ENCODE peak calls at places on chromosome 15, in six cellular contexts. One of them, this sample, is unnamed.

GRCh38 chr15:49620174-49620573 is 444 bp downstream of the FAM227B start:
- DNase-seq in ovary: no peak
- DNase-seq in Peyer's patch: no peak
- DNase-seq in lower lobe of right lung: no peak
- DNase-seq in tibial nerve: no peak
- DNase-seq in left ventricle myocardium inferior: no peak
- DNase-seq in this sample: no peak

GRCh38 chr15:43325039-43325438 is 5.3 kb downstream of the LCMT2 start:
- DNase-seq in left ventricle myocardium inferior: no peak
- DNase-seq in lower lobe of right lung: no peak
- DNase-seq in ovary: no peak
- DNase-seq in Peyer's patch: no peak
- DNase-seq in tibial nerve: no peak
- DNase-seq in this sample: no peak

GRCh38 chr15:96409231-96410138 is 79.0 kb downstream of the NR2F2 start:
- DNase-seq in Peyer's patch: no peak
- DNase-seq in ovary: no peak
- DNase-seq in left ventricle myocardium inferior: no peak
- DNase-seq in lower lobe of right lung: no peak
- DNase-seq in tibial nerve: no peak
- DNase-seq in this sample: no peak

GRCh38 chr15:91853501-91853967 is at the start of gene SLCO3A1:
- DNase-seq in left ventricle myocardium inferior: peak; percentile 86
- DNase-seq in lower lobe of right lung: peak; percentile 90
- DNase-seq in tibial nerve: peak; percentile 47
- DNase-seq in ovary: peak; percentile 79
- DNase-seq in Peyer's patch: peak; percentile 74
- DNase-seq in this sample: no peak

GRCh38 chr15:49421991-49422390 is 1.1 kb upstream of the FGF7 start:
- DNase-seq in lower lobe of right lung: peak; percentile 64
- DNase-seq in tibial nerve: peak; percentile 82
- DNase-seq in ovary: peak; percentile 73
- DNase-seq in left ventricle myocardium inferior: peak; percentile 30
- DNase-seq in Peyer's patch: peak; percentile 53
- DNase-seq in this sample: no peak

GRCh38 chr15:31369716-31370115 is 43.1 kb downstream of the KLF13 start:
- DNase-seq in ovary: no peak
- DNase-seq in lower lobe of right lung: no peak
- DNase-seq in tibial nerve: no peak
- DNase-seq in Peyer's patch: no peak
- DNase-seq in left ventricle myocardium inferior: no peak
- DNase-seq in this sample: no peak

GRCh38 chr15:84595660-84596059 is 5.1 kb upstream of the ZSCAN2 start:
- DNase-seq in Peyer's patch: no peak
- DNase-seq in ovary: no peak
- DNase-seq in lower lobe of right lung: peak; percentile 71
- DNase-seq in left ventricle myocardium inferior: no peak
- DNase-seq in tibial nerve: no peak
- DNase-seq in this sample: no peak

GRCh38 chr15:73982251-73982962 is 9.7 kb downstream of the STOML1 start:
- DNase-seq in tibial nerve: peak; percentile 72
- DNase-seq in left ventricle myocardium inferior: peak; percentile 90
- DNase-seq in ovary: peak; percentile 86
- DNase-seq in Peyer's patch: no peak
- DNase-seq in lower lobe of right lung: peak; percentile 87
- DNase-seq in this sample: no peak

GRCh38 chr15:57373882-57374276 is 2.4 kb upstream of the CGNL1 start:
- DNase-seq in Peyer's patch: no peak
- DNase-seq in lower lobe of right lung: no peak
- DNase-seq in ovary: no peak
- DNase-seq in tibial nerve: no peak
- DNase-seq in left ventricle myocardium inferior: no peak
- DNase-seq in this sample: no peak

GRCh38 chr15:91912336-91912735 is 58.8 kb downstream of the SLCO3A1 start:
- DNase-seq in Peyer's patch: no peak
- DNase-seq in tibial nerve: no peak
- DNase-seq in ovary: no peak
- DNase-seq in lower lobe of right lung: no peak
- DNase-seq in left ventricle myocardium inferior: no peak
- DNase-seq in this sample: no peak

GRCh38 chr15:66027268-66027806 is 158.0 kb downstream of the RAB11A start:
- DNase-seq in ovary: no peak
- DNase-seq in tibial nerve: no peak
- DNase-seq in Peyer's patch: no peak
- DNase-seq in left ventricle myocardium inferior: no peak
- DNase-seq in lower lobe of right lung: no peak
- DNase-seq in this sample: no peak

GRCh38 chr15:65541231-65541630 is 11.0 kb downstream of the HACD3 start:
- DNase-seq in Peyer's patch: no peak
- DNase-seq in tibial nerve: no peak
- DNase-seq in ovary: no peak
- DNase-seq in left ventricle myocardium inferior: no peak
- DNase-seq in lower lobe of right lung: no peak
- DNase-seq in this sample: no peak

GRCh38 chr15:81270781-81271491 is 53.0 kb downstream of the STARD5 start:
- DNase-seq in ovary: no peak
- DNase-seq in lower lobe of right lung: no peak
- DNase-seq in Peyer's patch: no peak
- DNase-seq in left ventricle myocardium inferior: no peak
- DNase-seq in tibial nerve: no peak
- DNase-seq in this sample: no peak

GRCh38 chr15:89746386-89746974 is 4.6 kb downstream of the MESP1 start:
- DNase-seq in Peyer's patch: no peak
- DNase-seq in ovary: no peak
- DNase-seq in lower lobe of right lung: no peak
- DNase-seq in left ventricle myocardium inferior: no peak
- DNase-seq in tibial nerve: no peak
- DNase-seq in this sample: no peak

GRCh38 chr15:44035781-44036699 is 159.0 kb downstream of the FRMD5 start:
- DNase-seq in Peyer's patch: no peak
- DNase-seq in left ventricle myocardium inferior: no peak
- DNase-seq in tibial nerve: no peak
- DNase-seq in ovary: no peak
- DNase-seq in lower lobe of right lung: no peak
- DNase-seq in this sample: no peak

GRCh38 chr15:79916424-79916823 is 19.6 kb upstream of the MTHFS start:
- DNase-seq in Peyer's patch: no peak
- DNase-seq in ovary: no peak
- DNase-seq in tibial nerve: no peak
- DNase-seq in lower lobe of right lung: no peak
- DNase-seq in left ventricle myocardium inferior: no peak
- DNase-seq in this sample: no peak
- H3K9me3 ChIP-seq in Peyer's patch: no peaks in the 10 kb centered on the region
- H3K9me3 ChIP-seq in ovary: no peaks in the 10 kb centered on the region
- H3K9me3 ChIP-seq in tibial nerve: peaks cover 54% of the 10 kb centered on the region
- H3K9me3 ChIP-seq in lower lobe of right lung: peaks cover 86% of the 10 kb centered on the region
- H3K9me3 ChIP-seq in left ventricle myocardium inferior: peaks cover 86% of the 10 kb centered on the region
- H3K9me3 ChIP-seq in this sample: peaks cover 95% of the 10 kb centered on the region

DNA sequence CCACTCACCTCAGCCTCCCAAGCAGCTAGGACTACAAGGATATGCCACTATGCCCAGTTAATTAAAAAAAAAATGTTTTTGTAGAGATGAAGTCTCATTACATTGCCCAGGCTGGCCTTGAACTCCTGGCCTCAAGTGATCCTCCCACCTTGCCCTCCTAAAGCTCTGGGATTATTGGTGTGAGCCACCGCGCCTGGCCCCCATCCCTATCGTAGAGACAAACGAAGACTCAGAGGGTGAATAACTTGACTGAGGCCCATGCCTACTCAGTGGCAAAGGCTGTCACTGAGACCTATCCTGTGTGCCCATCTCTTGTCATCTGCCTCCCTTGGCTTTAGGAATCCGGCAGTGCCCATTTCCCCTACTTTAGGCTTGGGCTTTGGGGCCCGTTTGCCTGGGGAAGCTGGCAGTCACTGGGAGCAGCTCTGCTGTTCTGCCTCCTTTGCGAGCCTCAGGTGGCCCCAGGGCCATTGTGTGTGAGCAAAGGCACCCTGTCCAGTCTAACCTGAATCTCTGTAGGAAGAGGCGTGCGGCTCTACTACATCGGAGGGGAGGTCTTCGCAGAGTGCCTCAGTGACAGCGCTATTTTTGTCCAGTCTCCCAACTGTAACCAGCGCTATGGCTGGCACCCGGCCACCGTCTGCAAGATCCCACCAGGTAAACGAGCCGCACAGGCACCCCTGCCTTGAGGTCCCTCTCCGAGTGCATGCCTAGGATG is 70.1 kb downstream of the AAGAB start:
- DNase-seq in lower lobe of right lung: no peak
- DNase-seq in tibial nerve: no peak
- DNase-seq in left ventricle myocardium inferior: no peak
- DNase-seq in Peyer's patch: peak; percentile 39
- DNase-seq in ovary: no peak
- DNase-seq in this sample: no peak
- TF ChIP-seq CTCF in lower lobe of right lung: no peak
- TF ChIP-seq CTCF in tibial nerve: no peak
- TF ChIP-seq CTCF in left ventricle myocardium inferior: no peak
- TF ChIP-seq CTCF in Peyer's patch: no peak
- TF ChIP-seq CTCF in ovary: no peak
- TF ChIP-seq CTCF in this sample: no peak

GRCh38 chr15:25179673-25180511 is 225.1 kb downstream of the SNRPN start:
- DNase-seq in Peyer's patch: peak; percentile 19
- DNase-seq in lower lobe of right lung: peak; percentile 24
- DNase-seq in ovary: peak; percentile 7
- DNase-seq in tibial nerve: no peak
- DNase-seq in left ventricle myocardium inferior: peak; percentile 9
- DNase-seq in this sample: no peak
- H3K9me3 ChIP-seq in Peyer's patch: no peaks in the 10 kb centered on the region
- H3K9me3 ChIP-seq in lower lobe of right lung: peaks cover 27% of the 10 kb centered on the region
- H3K9me3 ChIP-seq in ovary: no peaks in the 10 kb centered on the region
- H3K9me3 ChIP-seq in tibial nerve: peaks cover 6% of the 10 kb centered on the region
- H3K9me3 ChIP-seq in left ventricle myocardium inferior: peaks cover 66% of the 10 kb centered on the region
- H3K9me3 ChIP-seq in this sample: peaks cover 100% of the 10 kb centered on the region

GRCh38 chr15:69593488-69593887 is 140.9 kb downstream of the RPLP1 start:
- DNase-seq in lower lobe of right lung: no peak
- DNase-seq in ovary: no peak
- DNase-seq in tibial nerve: no peak
- DNase-seq in left ventricle myocardium inferior: no peak
- DNase-seq in Peyer's patch: no peak
- DNase-seq in this sample: no peak

GRCh38 chr15:69591905-69592508 is 139.4 kb downstream of the RPLP1 start:
- DNase-seq in Peyer's patch: no peak
- DNase-seq in left ventricle myocardium inferior: no peak
- DNase-seq in tibial nerve: no peak
- DNase-seq in lower lobe of right lung: no peak
- DNase-seq in ovary: no peak
- DNase-seq in this sample: no peak

GRCh38 chr15:69593981-69594966 is 141.7 kb downstream of the RPLP1 start:
- DNase-seq in ovary: peak; percentile 65
- DNase-seq in left ventricle myocardium inferior: peak; percentile 40
- DNase-seq in Peyer's patch: peak; percentile 87
- DNase-seq in tibial nerve: peak; percentile 47
- DNase-seq in lower lobe of right lung: peak; percentile 93
- DNase-seq in this sample: no peak

GRCh38 chr15:69590932-69591524 is 138.4 kb downstream of the RPLP1 start:
- DNase-seq in ovary: no peak
- DNase-seq in left ventricle myocardium inferior: no peak
- DNase-seq in lower lobe of right lung: no peak
- DNase-seq in tibial nerve: no peak
- DNase-seq in Peyer's patch: peak; percentile 44
- DNase-seq in this sample: no peak

DNA sequence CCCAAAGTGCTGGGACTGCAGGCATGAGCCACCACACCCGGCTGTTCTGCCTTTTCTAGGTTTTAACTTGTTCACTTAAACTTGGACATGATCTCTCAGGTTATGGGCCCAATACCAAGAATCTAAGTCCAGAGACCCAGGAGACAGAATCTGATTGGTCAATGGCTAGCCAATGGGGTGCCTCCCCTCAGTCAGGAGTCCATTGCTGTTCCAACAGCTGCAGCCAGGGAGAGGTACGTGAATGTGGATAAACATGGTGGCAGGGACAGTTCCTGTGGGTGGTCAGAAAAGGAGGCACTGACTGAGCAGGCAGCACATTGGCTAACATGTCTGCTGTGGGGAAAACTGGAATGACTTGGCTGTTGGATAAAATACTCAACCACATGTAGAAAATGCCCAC is 140.3 kb downstream of the RPLP1 start:
- DNase-seq in left ventricle myocardium inferior: no peak
- DNase-seq in lower lobe of right lung: no peak
- DNase-seq in Peyer's patch: no peak
- DNase-seq in tibial nerve: no peak
- DNase-seq in ovary: no peak
- DNase-seq in this sample: no peak
- TF ChIP-seq CTCF in left ventricle myocardium inferior: no peak
- TF ChIP-seq CTCF in lower lobe of right lung: no peak
- TF ChIP-seq CTCF in Peyer's patch: no peak
- TF ChIP-seq CTCF in tibial nerve: no peak
- TF ChIP-seq CTCF in ovary: no peak
- TF ChIP-seq CTCF in this sample: no peak

DNA sequence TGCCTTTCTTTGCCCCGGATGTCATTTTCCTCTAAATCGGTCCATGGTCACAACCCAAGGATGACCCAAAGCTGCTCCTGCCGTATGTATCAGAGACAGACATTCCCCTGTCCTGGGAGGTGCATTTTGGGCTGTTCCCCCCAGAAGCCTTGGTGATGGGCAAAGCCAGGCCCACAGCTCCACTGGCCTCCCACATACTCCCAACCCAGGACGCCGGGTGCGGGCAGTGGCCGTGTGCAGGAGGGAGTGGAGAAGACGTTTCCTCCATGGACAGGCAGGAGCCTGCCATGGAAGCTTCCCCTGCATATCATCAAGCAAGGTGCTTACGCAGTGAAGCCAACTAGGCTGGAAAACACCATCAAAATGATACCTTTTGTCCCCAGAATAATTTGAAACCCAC is 175.0 kb downstream of the ATP10A start:
- DNase-seq in ovary: no peak
- DNase-seq in left ventricle myocardium inferior: no peak
- DNase-seq in lower lobe of right lung: no peak
- DNase-seq in Peyer's patch: peak; percentile 15
- DNase-seq in tibial nerve: no peak
- DNase-seq in this sample: no peak
- H3K9me3 ChIP-seq in ovary: no peaks in the 10 kb centered on the region
- H3K9me3 ChIP-seq in left ventricle myocardium inferior: no peaks in the 10 kb centered on the region
- H3K9me3 ChIP-seq in lower lobe of right lung: no peaks in the 10 kb centered on the region
- H3K9me3 ChIP-seq in Peyer's patch: no peaks in the 10 kb centered on the region
- H3K9me3 ChIP-seq in tibial nerve: no peaks in the 10 kb centered on the region
- H3K9me3 ChIP-seq in this sample: no peaks in the 10 kb centered on the region

DNA sequence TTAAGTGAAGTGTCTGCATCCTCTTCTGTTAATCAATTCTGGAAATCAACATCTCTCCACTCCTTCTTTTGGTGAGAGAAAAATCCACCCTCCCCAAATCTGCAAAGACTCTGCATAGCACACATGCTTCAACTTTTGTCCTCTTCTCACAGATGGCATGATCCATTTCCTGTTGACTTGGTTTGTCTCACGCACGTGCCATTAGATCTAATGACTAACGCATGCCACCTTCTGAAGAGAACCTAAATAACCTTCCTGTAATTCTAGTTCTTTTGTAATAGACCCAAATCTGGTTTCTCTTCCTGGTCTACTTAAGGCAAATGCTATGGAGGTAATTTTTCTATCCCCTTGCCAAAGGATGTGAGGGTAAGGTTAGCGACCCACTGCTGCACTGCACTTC is 51.0 kb upstream of the ATOSA start:
- DNase-seq in left ventricle myocardium inferior: no peak
- DNase-seq in ovary: no peak
- DNase-seq in lower lobe of right lung: no peak
- DNase-seq in tibial nerve: no peak
- DNase-seq in Peyer's patch: no peak
- DNase-seq in this sample: no peak
- TF ChIP-seq CTCF in left ventricle myocardium inferior: no peak
- TF ChIP-seq CTCF in ovary: no peak
- TF ChIP-seq CTCF in lower lobe of right lung: no peak
- TF ChIP-seq CTCF in tibial nerve: no peak
- TF ChIP-seq CTCF in Peyer's patch: no peak
- TF ChIP-seq CTCF in this sample: no peak

GRCh38 chr15:24621630-24622215 is 53.9 kb upstream of the NPAP1 start:
- DNase-seq in tibial nerve: no peak
- DNase-seq in lower lobe of right lung: no peak
- DNase-seq in left ventricle myocardium inferior: no peak
- DNase-seq in Peyer's patch: no peak
- DNase-seq in ovary: no peak
- DNase-seq in this sample: no peak

GRCh38 chr15:24617646-24618045 is 57.9 kb upstream of the NPAP1 start:
- DNase-seq in lower lobe of right lung: no peak
- DNase-seq in tibial nerve: no peak
- DNase-seq in left ventricle myocardium inferior: no peak
- DNase-seq in Peyer's patch: no peak
- DNase-seq in ovary: no peak
- DNase-seq in this sample: no peak
- H3K9me3 ChIP-seq in lower lobe of right lung: no peaks in the 10 kb centered on the region
- H3K9me3 ChIP-seq in tibial nerve: no peaks in the 10 kb centered on the region
- H3K9me3 ChIP-seq in left ventricle myocardium inferior: peaks cover 27% of the 10 kb centered on the region
- H3K9me3 ChIP-seq in Peyer's patch: no peaks in the 10 kb centered on the region
- H3K9me3 ChIP-seq in ovary: no peaks in the 10 kb centered on the region
- H3K9me3 ChIP-seq in this sample: peaks cover 13% of the 10 kb centered on the region

This sample was measured in esophagus squamous epithelium.